ENCODE peak calls at places on chromosomes 3 and 15, in nine cellular contexts. F is esophagus muscularis mucosa, N is thoracic aorta, O is kidney, C is right cardiac atrium, Q is ovary, L is mammary epithelial cell, W is K562, Y is spleen. J is an unnamed sample.

GRCh38 chr3:50246517-50246954 is 10.5 kb downstream of the GNAI2 start:
- DNase-seq in Q (no peak), W (peak; percentile 67), N (no peak), C (peak; percentile 71), L (peak; percentile 99), F (no peak), Y (peak; percentile 91), O (peak; percentile 85), J (peak; percentile 94)

GRCh38 chr3:175200391-175200790 is 341.3 kb downstream of the NAALADL2 start:
- DNase-seq in F (no peak), W (no peak), C (no peak), Y (no peak), L (no peak), O (no peak), Q (no peak), N (no peak), J (no peak)

GRCh38 chr3:194688207-194688711 is 2.6 kb downstream of the FAM43A start:
- DNase-seq in W (no peak), Q (peak; percentile 42), L (no peak), C (peak; percentile 74), N (no peak), O (peak; percentile 83), F (no peak), Y (peak; percentile 90), J (no peak)

GRCh38 chr3:185549111-185549510 is 3.3 kb downstream of the LIPH start:
- DNase-seq in Q (no peak), Y (no peak), O (no peak), C (no peak), N (peak; percentile 74), F (no peak), L (peak; percentile 96), W (peak; percentile 23), J (peak; percentile 96)

GRCh38 chr3:101561630-101562328 is at the start of gene TRMT10C:
- DNase-seq in W (peak; percentile 83), L (peak; percentile 91), F (peak; percentile 97), Q (peak; percentile 93), Y (peak; percentile 98), C (peak; percentile 96), N (peak; percentile 40), O (peak; percentile 95), J (peak; percentile 92)

GRCh38 chr3:50604628-50605588 is 6.7 kb downstream of the CISH start:
- DNase-seq in F (no peak), L (no peak), W (no peak), O (peak; percentile 95), N (no peak), Q (peak; percentile 95), C (peak; percentile 86), Y (peak; percentile 89), J (no peak)

GRCh38 chr15:62606376-62607164 is 436.0 kb upstream of the TPM1 start:
- DNase-seq in W (no peak), O (no peak), C (no peak), Y (no peak), Q (no peak), F (no peak), N (no peak), L (peak; percentile 97), J (peak; percentile 98)

GRCh38 chr3:71370467-71370866 is 213.1 kb downstream of the FOXP1 start:
- DNase-seq in Y (no peak), O (no peak), Q (no peak), F (peak; percentile 82), N (no peak), W (peak; percentile 53), C (no peak), L (no peak), J (no peak)

GRCh38 chr15:71596672-71597071 is 213.7 kb upstream of the NR2E3 start:
- DNase-seq in C (peak; percentile 84), Y (no peak), N (no peak), W (no peak), Q (peak; percentile 69), F (peak; percentile 93), L (no peak), O (no peak), J (no peak)

GRCh38 chr3:9198805-9199386 is 50.5 kb downstream of the SRGAP3 start:
- DNase-seq in Q (no peak), Y (no peak), C (no peak), O (no peak), N (no peak), L (no peak), W (no peak), F (no peak), J (no peak)

GRCh38 chr3:108489776-108490175 is 20.6 kb downstream of the MYH15 start:
- DNase-seq in L (peak; percentile 34), Q (no peak), C (no peak), Y (no peak), W (peak; percentile 25), N (no peak), O (no peak), F (no peak), J (peak; percentile 51)

GRCh38 chr3:160130950-160131349 is 94.3 kb upstream of the C3orf80 start:
- DNase-seq in W (no peak), L (no peak), F (no peak), N (no peak), C (no peak), Y (no peak), Q (no peak), O (no peak), J (peak; percentile 47)

GRCh38 chr3:45644467-45645201 is 44.6 kb upstream of the SACM1L start:
- DNase-seq in L (peak; percentile 78), C (no peak), Q (no peak), O (no peak), N (no peak), W (no peak), F (no peak), Y (no peak), J (peak; percentile 86)

GRCh38 chr15:66633346-66633745 is 67.5 kb upstream of the LCTL start:
- DNase-seq in N (no peak), Q (no peak), C (peak; percentile 75), O (peak; percentile 79), W (no peak), F (no peak), Y (no peak), L (no peak), J (no peak)

GRCh38 chr3:179717219-179717618 is 64.4 kb downstream of the USP13 start:
- DNase-seq in Y (no peak), C (no peak), Q (no peak), F (no peak), W (no peak), O (no peak), N (no peak), L (no peak), J (no peak)

GRCh38 chr3:127105587-127105986 is 87.3 kb upstream of the PRR23E start:
- DNase-seq in C (no peak), N (no peak), F (no peak), O (no peak), Y (no peak), W (no peak), Q (no peak), L (no peak), J (no peak)

DNA sequence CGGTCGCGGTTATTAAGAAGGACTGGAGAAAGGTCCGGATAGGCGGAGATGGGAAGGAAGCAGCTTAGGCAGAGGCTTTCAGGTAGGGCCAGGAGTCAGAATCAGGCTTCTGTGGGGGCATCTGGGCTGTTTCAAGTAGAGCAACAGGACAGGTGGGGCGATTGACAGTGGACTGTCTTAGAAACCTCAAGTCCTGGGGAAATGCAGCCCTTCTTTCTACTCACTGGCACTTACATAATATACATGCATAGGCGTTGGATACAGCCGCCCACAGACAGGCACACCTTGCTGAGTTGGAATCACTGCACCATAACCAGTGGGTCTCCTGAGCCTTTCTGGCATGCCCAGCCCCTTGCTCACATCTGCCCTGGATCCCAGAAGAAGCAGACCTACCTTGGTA is 730 bp downstream of the MYD88 start:
- DNase-seq in Q (no peak), O (no peak), C (no peak), W (no peak), L (no peak), F (no peak), Y (no peak), N (no peak), J (no peak)
- H3K27ac ChIP-seq in Q (peak overlapping the region; percentile 94), O (peak overlapping the region; percentile 97), C (no peak overlapping the region), W (peak overlapping the region; percentile 83), L (peak overlapping the region; percentile 46), F (peak overlapping the region; percentile 97), Y (peak overlapping the region; percentile 97), N (peak overlapping the region; percentile 96), J (no peak overlapping the region)

DNA sequence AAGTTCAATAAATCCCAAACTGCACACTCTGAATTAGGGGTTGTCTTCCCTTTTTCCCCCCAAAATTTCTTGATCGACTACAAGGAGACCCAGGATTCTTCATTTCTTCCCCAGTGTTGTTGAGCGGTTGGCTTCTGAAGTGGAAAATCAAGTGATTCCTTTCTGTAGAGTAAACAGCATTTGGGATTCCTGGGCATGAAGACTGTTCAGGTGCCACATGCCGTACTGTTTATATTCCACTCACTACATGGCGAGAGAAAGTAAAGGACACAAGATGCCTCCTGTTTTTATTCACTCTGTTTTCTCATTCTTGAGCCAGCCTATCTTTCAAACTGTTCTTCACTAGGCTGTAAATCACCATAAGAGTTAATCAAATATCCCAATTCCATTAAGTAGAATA is 12.6 kb downstream of the FSTL1 start:
- DNase-seq in Q (no peak), F (no peak), Y (no peak), L (no peak), W (no peak), O (no peak), N (no peak), C (no peak), J (no peak)
- H3K27ac ChIP-seq in Q (peak overlapping the region; percentile 29), F (peak overlapping the region; percentile 76), Y (no peak overlapping the region), L (no peak overlapping the region), W (no peak overlapping the region), O (peak overlapping the region; percentile 77), N (peak overlapping the region; percentile 67), C (peak overlapping the region; percentile 34), J (peak overlapping the region; percentile 95)

GRCh38 chr3:146166450-146167222 is 5.7 kb upstream of the PLOD2 start:
- DNase-seq in Q (no peak), C (no peak), W (no peak), L (peak; percentile 86), F (no peak), Y (no peak), O (no peak), N (no peak), J (peak; percentile 72)

GRCh38 chr3:146164951-146165350 is 4.0 kb upstream of the PLOD2 start:
- DNase-seq in F (no peak), W (no peak), N (no peak), C (no peak), L (no peak), Q (no peak), Y (no peak), O (no peak), J (no peak)

GRCh38 chr3:146164506-146164905 is 3.5 kb upstream of the PLOD2 start:
- DNase-seq in L (no peak), W (no peak), F (no peak), N (no peak), O (no peak), Q (no peak), C (no peak), Y (no peak), J (no peak)

GRCh38 chr3:146165844-146166243 is 4.9 kb upstream of the PLOD2 start:
- DNase-seq in F (no peak), W (no peak), N (no peak), C (no peak), Q (no peak), L (no peak), Y (no peak), O (no peak), J (no peak)

GRCh38 chr3:146165370-146165769 is 4.4 kb upstream of the PLOD2 start:
- DNase-seq in Q (no peak), L (no peak), W (no peak), N (no peak), C (no peak), O (no peak), Y (no peak), F (no peak), J (peak; percentile 65)
- H3K27ac ChIP-seq in Q (peak overlapping the region; percentile 33), L (no peak overlapping the region), W (no peak overlapping the region), N (peak overlapping the region; percentile 52), C (peak overlapping the region; percentile 36), O (no peak overlapping the region), Y (no peak overlapping the region), F (peak overlapping the region; percentile 80), J (peak overlapping the region; percentile 91)

GRCh38 chr3:23435904-23436303 is 232.8 kb downstream of the UBE2E2 start:
- DNase-seq in O (no peak), L (no peak), F (no peak), N (no peak), W (no peak), C (no peak), Q (no peak), Y (no peak), J (no peak)
- H3K27ac ChIP-seq in O (no peak overlapping the region), L (no peak overlapping the region), F (no peak overlapping the region), N (no peak overlapping the region), W (no peak overlapping the region), C (no peak overlapping the region), Q (no peak overlapping the region), Y (no peak overlapping the region), J (no peak overlapping the region)

J was measured in brain microvascular endothelial cell.